ENCODE peak calls at places on chromosome 1, in ten cellular contexts. J, I, N, U, H, R, Q, A, D and S are unnamed samples.

GRCh38 chr1:217393901-217394300 is 237.0 kb downstream of the GPATCH2 start:
- DNase-seq in J (no peak), I (no peak), N (no peak), U (no peak), H (no peak), R (no peak), Q (no peak), A (peak; percentile 13), D (no peak), S (no peak)

GRCh38 chr1:150621497-150622113 is 7.8 kb downstream of the ENSA start:
- DNase-seq in J (peak; percentile 32), I (no peak), N (peak; percentile 49), U (no peak), H (peak; percentile 60), R (no peak), Q (peak; percentile 52), A (peak; percentile 69), D (peak; percentile 57), S (no peak)

GRCh38 chr1:56142301-56142700 is 437.1 kb downstream of the PLPP3 start:
- DNase-seq in J (no peak), I (no peak), N (no peak), U (no peak), H (no peak), R (no peak), Q (no peak), A (no peak), D (no peak), S (no peak)

GRCh38 chr1:31203215-31203614 is 36.5 kb downstream of the NKAIN1 start:
- DNase-seq in J (no peak), I (no peak), N (no peak), U (no peak), H (no peak), R (no peak), Q (no peak), A (no peak), D (no peak), S (no peak)

GRCh38 chr1:67582625-67583461 is 102.2 kb upstream of the GADD45A start:
- DNase-seq in J (no peak), I (no peak), N (no peak), U (no peak), H (no peak), R (no peak), Q (no peak), A (no peak), D (no peak), S (no peak)

GRCh38 chr1:76202670-76203069 is 128.1 kb downstream of the ST6GALNAC3 start:
- DNase-seq in J (no peak), I (no peak), N (no peak), U (no peak), H (no peak), R (no peak), Q (no peak), A (no peak), D (no peak), S (no peak)

GRCh38 chr1:117512728-117513321 is 93.0 kb upstream of the TENT5C start:
- DNase-seq in J (no peak), I (no peak), N (no peak), U (no peak), H (no peak), R (no peak), Q (no peak), A (peak; percentile 48), D (no peak), S (no peak)

GRCh38 chr1:11272544-11272841 is 505 bp upstream of the UBIAD1 start:
- DNase-seq in J (no peak), I (no peak), N (no peak), U (no peak), H (no peak), R (no peak), Q (no peak), A (no peak), D (no peak), S (no peak)

GRCh38 chr1:248404024-248404423 is 1.2 kb downstream of the OR2T1 start:
- DNase-seq in J (no peak), I (no peak), N (no peak), U (no peak), H (no peak), R (no peak), Q (no peak), A (peak; percentile 1), D (peak; percentile 15), S (no peak)

GRCh38 chr1:22751124-22751531 is 40.5 kb downstream of the EPHB2 start:
- DNase-seq in J (no peak), I (no peak), N (no peak), U (no peak), H (no peak), R (no peak), Q (no peak), A (no peak), D (no peak), S (peak; percentile 71)

GRCh38 chr1:117559985-117560384 is 45.9 kb upstream of the TENT5C start:
- DNase-seq in J (no peak), I (no peak), N (no peak), U (no peak), H (no peak), R (no peak), Q (no peak), A (no peak), D (no peak), S (no peak)

GRCh38 chr1:212205843-212206242 is 79.4 kb upstream of the PPP2R5A start:
- DNase-seq in J (no peak), I (no peak), N (no peak), U (no peak), H (no peak), R (no peak), Q (no peak), A (no peak), D (no peak), S (no peak)

GRCh38 chr1:165356876-165357275 is 361 bp upstream of the LMX1A start:
- DNase-seq in J (no peak), I (no peak), N (no peak), U (no peak), H (no peak), R (no peak), Q (no peak), A (no peak), D (no peak), S (no peak)